ENCODE peak calls at places on chromosomes 3 and 15, in seven cellular contexts. H is GM03348, L is T-cell, O is MV-4-11, C is GM10248, V is NCI-H2029 treated with DMSO at 0.1 percent for 48 hours, U is EH. Y is an unnamed sample.

GRCh38 chr15:65945616-65946015 is 76.3 kb downstream of the RAB11A start:
- DNase-seq in H (no peak), L (no peak), O (no peak), C (no peak), V (no peak), U (no peak), Y (no peak)

GRCh38 chr3:13245579-13245978 is 172.3 kb upstream of the IQSEC1 start:
- DNase-seq in H (no peak), L (no peak), O (peak), C (no peak), V (no peak), U (no peak), Y (no peak)

GRCh38 chr3:683770-684169 is 409.1 kb upstream of the CNTN6 start:
- DNase-seq in H (no peak), L (no peak), O (no peak), C (no peak), V (no peak), U (no peak), Y (no peak)

GRCh38 chr15:52392008-52392687 is 96.5 kb upstream of the MYO5C start:
- DNase-seq in H (peak), L (no peak), O (no peak), C (no peak), V (no peak), U (peak), Y (no peak)

GRCh38 chr3:189139631-189140030 is 32.1 kb upstream of the TPRG1 start:
- DNase-seq in H (no peak), L (no peak), O (no peak), C (no peak), V (no peak), U (no peak), Y (no peak)

GRCh38 chr3:165624761-165625160 is 212.5 kb downstream of the BCHE start:
- DNase-seq in H (peak), L (no peak), O (no peak), C (no peak), V (no peak), U (no peak), Y (no peak)

GRCh38 chr3:38150780-38151528 is 12.5 kb downstream of the MYD88 start:
- DNase-seq in H (no peak), L (no peak), O (no peak), C (no peak), V (no peak), U (no peak), Y (no peak)

GRCh38 chr3:96059301-96059700 is 755.1 kb upstream of the EPHA6 start:
- DNase-seq in H (no peak), L (no peak), O (no peak), C (no peak), V (no peak), U (no peak), Y (no peak)

GRCh38 chr3:123075359-123075758 is 8.5 kb downstream of the PDIA5 start:
- DNase-seq in H (peak), L (no peak), O (no peak), C (no peak), V (no peak), U (peak), Y (no peak)

GRCh38 chr3:169618894-169619792 is 44.4 kb downstream of the MECOM start:
- DNase-seq in H (no peak), L (no peak), O (no peak), C (no peak), V (peak), U (peak), Y (no peak)

GRCh38 chr3:61618871-61619270 is 57.5 kb downstream of the PTPRG start:
- DNase-seq in H (no peak), L (no peak), O (no peak), C (no peak), V (no peak), U (no peak), Y (no peak)

GRCh38 chr15:28075482-28076029 is 23.6 kb downstream of the OCA2 start:
- DNase-seq in H (no peak), L (no peak), O (no peak), C (no peak), V (no peak), U (no peak), Y (no peak)

GRCh38 chr3:51385621-51386091 is 565 bp downstream of the MANF start:
- DNase-seq in H (peak), L (no peak), O (no peak), C (no peak), V (no peak), U (peak), Y (no peak)

GRCh38 chr3:152779649-152780048 is 55.3 kb upstream of the P2RY1 start:
- DNase-seq in H (peak), L (no peak), O (no peak), C (no peak), V (no peak), U (peak), Y (no peak)

GRCh38 chr3:190424478-190425439 is 24.9 kb downstream of the TMEM207 start:
- DNase-seq in H (peak), L (no peak), O (peak), C (peak), V (no peak), U (peak), Y (no peak)